ENCODE peak calls at places on chromosomes 16 and 17, in five cellular contexts. S is body of pancreas; B is neural progenitor cell; U is activated CD8-positive, alpha-beta memory T cell treated with anti-CD3 and anti-CD28 coated beads, Interleukin-2, amount 50 U/mL, for 48 hours; C is NCI-H1436 treated with DMSO at 0.1 percent for 48 hours. I is an unnamed sample.

GRCh38 chr16:30659507-30660423 is 1.5 kb downstream of the FBRS start:
- DNase-seq in U (peak), B (peak), S (peak), C (no peak), I (no peak)

GRCh38 chr17:63519972-63520882 is 2.9 kb upstream of the KCNH6 start:
- DNase-seq in S (no peak), U (no peak), C (peak), B (no peak), I (no peak)

GRCh38 chr17:80101946-80102706 is 745 bp downstream of the GAA start:
- DNase-seq in C (no peak), S (no peak), U (no peak), B (peak), I (no peak)

GRCh38 chr16:9597967-9598730 is 506.7 kb downstream of the HAPSTR1 start:
- DNase-seq in U (no peak), C (no peak), S (no peak), B (no peak), I (no peak)

GRCh38 chr17:77528516-77529327 is 388.0 kb downstream of the SEC14L1 start:
- DNase-seq in B (peak), C (no peak), S (no peak), U (peak), I (no peak)

GRCh38 chr16:84054271-84054670 is 11.7 kb upstream of the SLC38A8 start:
- DNase-seq in B (no peak), S (no peak), U (no peak), C (no peak), I (no peak)

GRCh38 chr17:48611681-48612455 is 1.1 kb upstream of the HOXB7 start:
- DNase-seq in B (peak), S (no peak), C (no peak), U (no peak), I (no peak)

GRCh38 chr16:49600541-49600940 is 226.9 kb downstream of the C16orf78 start:
- DNase-seq in S (no peak), B (no peak), C (no peak), U (no peak), I (no peak)

GRCh38 chr16:85473909-85474640 is 139.0 kb upstream of the GSE1 start:
- DNase-seq in U (no peak), C (no peak), S (no peak), B (no peak), I (no peak)

GRCh38 chr17:7408341-7408740 is 696 bp downstream of the NLGN2 start:
- DNase-seq in C (no peak), B (no peak), U (no peak), S (no peak), I (no peak)

GRCh38 chr17:78163881-78164747 is 4.3 kb upstream of the SYNGR2 start:
- DNase-seq in C (no peak), S (no peak), B (no peak), U (no peak), I (no peak)

GRCh38 chr17:74800531-74800930 is 24.4 kb upstream of the NAT9 start:
- DNase-seq in B (no peak), C (no peak), U (no peak), S (no peak), I (no peak)

I was measured in stimulated activated CD4-positive, alpha-beta T cell treated with anti-CD3 and anti-CD28 coated beads, Interleukin-15, amount 100 ng/mL, for 48 hours.